ENCODE peak calls at places on chromosomes 13 and 19, in six cellular contexts. S, X, W, L, K and J are unnamed samples.

GRCh38 chr13:26983533-26984315 is 187.9 kb downstream of the USP12 start:
- DNase-seq in S (no peak), X (no peak), W (no peak), L (no peak), K (no peak), J (no peak)

GRCh38 chr19:36997843-36998235 is 80.4 kb upstream of the ZNF420 start:
- DNase-seq in S (no peak), X (no peak), W (no peak), L (no peak), K (no peak), J (no peak)

GRCh38 chr13:49776871-49777270 is 15.6 kb downstream of the KPNA3 start:
- DNase-seq in S (peak), X (no peak), W (no peak), L (no peak), K (no peak), J (no peak)

GRCh38 chr13:80237646-80238045 is 103.3 kb downstream of the SPRY2 start:
- DNase-seq in S (peak), X (no peak), W (no peak), L (no peak), K (no peak), J (no peak)

GRCh38 chr13:83167203-83167602 is 715.1 kb downstream of the SLITRK1 start:
- DNase-seq in S (no peak), X (no peak), W (no peak), L (no peak), K (no peak), J (no peak)

GRCh38 chr13:80924596-80924995 is 583.7 kb upstream of the SPRY2 start:
- DNase-seq in S (no peak), X (no peak), W (no peak), L (no peak), K (no peak), J (no peak)

GRCh38 chr19:40141546-40141945 is 49.7 kb upstream of the MAP3K10 start:
- DNase-seq in S (no peak), X (no peak), W (no peak), L (no peak), K (no peak), J (no peak)

GRCh38 chr13:112174476-112175110 is 107.6 kb downstream of the SOX1 start:
- DNase-seq in S (no peak), X (no peak), W (no peak), L (no peak), K (no peak), J (no peak)

GRCh38 chr19:49064029-49064629 is 489 bp downstream of the NTF4 start:
- DNase-seq in S (no peak), X (no peak), W (no peak), L (no peak), K (no peak), J (no peak)

GRCh38 chr13:21347753-21348318 is 111.3 kb downstream of the ZDHHC20 start:
- DNase-seq in S (no peak), X (no peak), W (no peak), L (no peak), K (peak), J (no peak)

GRCh38 chr19:13861392-13861713 is 15.6 kb upstream of the NANOS3 start:
- DNase-seq in S (no peak), X (no peak), W (no peak), L (no peak), K (no peak), J (no peak)

GRCh38 chr19:44653977-44654784 is 10.5 kb downstream of the PVR start:
- DNase-seq in S (peak), X (peak), W (peak), L (peak), K (peak), J (peak)
- TF ChIP-seq RFX5 in S (no peak), X (no peak), W (no peak), L (no peak), K (no peak), J (no peak)

DNA sequence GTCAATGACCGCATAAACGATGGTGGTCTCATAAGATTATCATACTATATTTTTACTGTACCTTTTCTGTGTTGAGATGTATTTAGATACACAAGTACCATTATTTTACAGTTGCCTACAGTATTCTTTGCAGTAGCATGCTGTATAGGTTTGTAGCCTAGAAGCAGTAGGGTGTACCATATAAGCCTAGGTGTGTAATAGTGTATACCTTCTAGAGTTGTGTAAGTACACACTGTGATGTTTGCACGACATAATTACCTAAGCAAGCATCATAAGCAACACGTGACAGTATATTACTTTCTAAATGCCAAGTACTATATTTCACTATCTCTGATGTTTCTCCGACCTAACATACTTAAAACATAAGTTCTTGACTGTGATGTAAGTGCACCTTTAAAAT is 2.7 kb downstream of the LPAR6 start:
- DNase-seq in S (no peak), X (no peak), W (no peak), L (no peak), K (no peak), J (no peak)
- TF ChIP-seq POLR2A in S (no peak), X (no peak), W (no peak), L (no peak), K (no peak), J (no peak)

GRCh38 chr13:99655351-99656091 is 154.2 kb downstream of the TM9SF2 start:
- DNase-seq in S (peak), X (peak), W (no peak), L (peak), K (no peak), J (no peak)
- TF ChIP-seq RFX5 in S (no peak), X (no peak), W (no peak), L (no peak), K (no peak), J (no peak)

GRCh38 chr19:4640247-4641000 is 1.1 kb downstream of the TNFAIP8L1 start:
- DNase-seq in S (no peak), X (no peak), W (no peak), L (peak), K (no peak), J (no peak)

GRCh38 chr19:4639531-4640246 is 373 bp downstream of the TNFAIP8L1 start:
- DNase-seq in S (no peak), X (no peak), W (no peak), L (peak), K (no peak), J (no peak)

GRCh38 chr19:4638330-4638729 is 986 bp upstream of the TNFAIP8L1 start:
- DNase-seq in S (no peak), X (no peak), W (no peak), L (no peak), K (no peak), J (no peak)

GRCh38 chr19:4641132-4641531 is 1.8 kb downstream of the TNFAIP8L1 start:
- DNase-seq in S (no peak), X (no peak), W (no peak), L (no peak), K (no peak), J (no peak)

GRCh38 chr19:4638828-4639530 is at the start of gene TNFAIP8L1:
- DNase-seq in S (peak), X (peak), W (peak), L (peak), K (peak), J (peak)
- TF ChIP-seq POLR2A in S (peak), X (no peak), W (peak), L (peak), K (no peak), J (no peak)